ENCODE peak calls at places on chromosomes 2 and 18, in seven cellular contexts. N, R, H, B, Q, K and M are unnamed samples.

GRCh38 chr2:239594772-239595608 is 194.2 kb upstream of the HDAC4 start:
- DNase-seq in N (no peak), R (no peak), H (no peak), B (no peak), Q (peak; percentile 5), K (no peak), M (no peak)

GRCh38 chr2:62723253-62723652 is 17.7 kb downstream of the EHBP1 start:
- DNase-seq in N (no peak), R (no peak), H (peak; percentile 8), B (no peak), Q (no peak), K (no peak), M (no peak)

GRCh38 chr2:51231071-51231470 is 199.1 kb upstream of the NRXN1 start:
- DNase-seq in N (no peak), R (no peak), H (no peak), B (no peak), Q (no peak), K (no peak), M (no peak)

GRCh38 chr2:19786408-19787058 is 115.2 kb downstream of the TTC32 start:
- DNase-seq in N (no peak), R (no peak), H (no peak), B (peak; percentile 1), Q (no peak), K (no peak), M (no peak)

GRCh38 chr2:118971245-118972122 is 29.5 kb downstream of the MARCO start:
- DNase-seq in N (no peak), R (no peak), H (no peak), B (no peak), Q (no peak), K (no peak), M (no peak)

GRCh38 chr2:5546176-5546575 is 146.0 kb upstream of the SOX11 start:
- DNase-seq in N (no peak), R (no peak), H (no peak), B (no peak), Q (no peak), K (no peak), M (no peak)

GRCh38 chr2:176642074-176642473 is 372.8 kb downstream of the MTX2 start:
- DNase-seq in N (no peak), R (no peak), H (no peak), B (no peak), Q (no peak), K (no peak), M (no peak)

GRCh38 chr2:42903821-42904575 is 111.6 kb upstream of the HAAO start:
- DNase-seq in N (no peak), R (no peak), H (no peak), B (no peak), Q (no peak), K (no peak), M (no peak)

GRCh38 chr2:16073921-16074425 is 133.6 kb downstream of the MYCN start:
- DNase-seq in N (no peak), R (no peak), H (no peak), B (no peak), Q (no peak), K (no peak), M (no peak)

GRCh38 chr2:208227581-208228232 is 27.2 kb downstream of the IDH1 start:
- DNase-seq in N (no peak), R (no peak), H (no peak), B (no peak), Q (no peak), K (no peak), M (no peak)

GRCh38 chr18:67583621-67584020 is 67.1 kb upstream of the DSEL start:
- DNase-seq in N (no peak), R (no peak), H (no peak), B (no peak), Q (no peak), K (no peak), M (no peak)

GRCh38 chr2:134663451-134663850 is 55.3 kb downstream of the TMEM163 start:
- DNase-seq in N (no peak), R (no peak), H (no peak), B (no peak), Q (no peak), K (no peak), M (no peak)

GRCh38 chr18:27964811-27965210 is 212.1 kb downstream of the CDH2 start:
- DNase-seq in N (no peak), R (no peak), H (peak; percentile 2), B (no peak), Q (no peak), K (no peak), M (no peak)

GRCh38 chr2:133415210-133415876 is 152.9 kb downstream of the NCKAP5 start:
- DNase-seq in N (no peak), R (peak; percentile 6), H (no peak), B (no peak), Q (no peak), K (no peak), M (peak; percentile 1)

GRCh38 chr18:11847811-11848210 is 3.4 kb upstream of the CHMP1B start:
- DNase-seq in N (no peak), R (no peak), H (no peak), B (no peak), Q (no peak), K (no peak), M (no peak)

GRCh38 chr18:42925036-42925435 is 190.4 kb downstream of the RIT2 start:
- DNase-seq in N (no peak), R (no peak), H (no peak), B (no peak), Q (no peak), K (no peak), M (no peak)

GRCh38 chr2:101830555-101830954 is 133.0 kb downstream of the MAP4K4 start:
- DNase-seq in N (no peak), R (no peak), H (peak; percentile 44), B (peak; percentile 35), Q (no peak), K (no peak), M (no peak)

GRCh38 chr2:157476915-157477709 is 33.2 kb upstream of the CYTIP start:
- DNase-seq in N (no peak), R (no peak), H (no peak), B (no peak), Q (no peak), K (no peak), M (no peak)

GRCh38 chr18:28153485-28154065 is 23.4 kb downstream of the CDH2 start:
- DNase-seq in N (no peak), R (no peak), H (no peak), B (no peak), Q (no peak), K (no peak), M (no peak)

GRCh38 chr2:159908623-159909022 is 110.6 kb upstream of the CD302 start:
- DNase-seq in N (no peak), R (no peak), H (no peak), B (no peak), Q (no peak), K (no peak), M (no peak)

GRCh38 chr2:86225581-86225980 is 26.3 kb downstream of the MRPL35 start:
- DNase-seq in N (peak; percentile 72), R (peak; percentile 63), H (peak; percentile 76), B (peak; percentile 67), Q (peak; percentile 55), K (peak; percentile 39), M (peak; percentile 10)

GRCh38 chr2:221129657-221130056 is 442.4 kb downstream of the EPHA4 start:
- DNase-seq in N (no peak), R (no peak), H (no peak), B (no peak), Q (no peak), K (no peak), M (no peak)

GRCh38 chr2:47437287-47437686 is 34.3 kb downstream of the MSH2 start:
- DNase-seq in N (no peak), R (no peak), H (peak; percentile 48), B (no peak), Q (no peak), K (no peak), M (no peak)

GRCh38 chr2:16205631-16206030 is 265.3 kb downstream of the MYCN start:
- DNase-seq in N (no peak), R (no peak), H (no peak), B (no peak), Q (no peak), K (no peak), M (no peak)

GRCh38 chr2:83531211-83531610 is 927.9 kb downstream of the SUCLG1 start:
- DNase-seq in N (no peak), R (no peak), H (no peak), B (no peak), Q (no peak), K (no peak), M (no peak)

GRCh38 chr2:12302140-12302539 is 414.6 kb upstream of the TRIB2 start:
- DNase-seq in N (peak; percentile 37), R (no peak), H (no peak), B (no peak), Q (no peak), K (no peak), M (no peak)

GRCh38 chr2:223093436-223093839 is 41.4 kb downstream of the KCNE4 start:
- DNase-seq in N (no peak), R (no peak), H (no peak), B (no peak), Q (peak; percentile 24), K (no peak), M (no peak)

GRCh38 chr2:109437325-109438090 is 176.3 kb downstream of the SEPTIN10 start:
- DNase-seq in N (no peak), R (no peak), H (no peak), B (no peak), Q (no peak), K (no peak), M (no peak)

GRCh38 chr2:119142822-119143221 is 15.7 kb downstream of the C1QL2 start:
- DNase-seq in N (no peak), R (peak; percentile 81), H (no peak), B (no peak), Q (no peak), K (no peak), M (peak; percentile 22)

GRCh38 chr2:210617732-210618330 is 61.4 kb downstream of the CPS1 start:
- DNase-seq in N (no peak), R (peak; percentile 25), H (peak; percentile 37), B (peak; percentile 5), Q (no peak), K (no peak), M (no peak)

GRCh38 chr2:241813080-241813805 is 4.2 kb downstream of the NEU4 start:
- DNase-seq in N (no peak), R (no peak), H (no peak), B (no peak), Q (peak; percentile 14), K (no peak), M (no peak)

GRCh38 chr18:3675994-3676393 is 226.0 kb downstream of the TGIF1 start:
- DNase-seq in N (no peak), R (no peak), H (no peak), B (no peak), Q (no peak), K (no peak), M (no peak)

GRCh38 chr2:224360801-224361251 is 41.1 kb downstream of the FAM124B start:
- DNase-seq in N (no peak), R (no peak), H (no peak), B (no peak), Q (no peak), K (no peak), M (no peak)